ENCODE peak calls at places on chromosomes 3 and 15, in seven cellular contexts. L, W, E, G, P, U and F are unnamed samples.

GRCh38 chr15:48643776-48644497 is 1.6 kb downstream of the FBN1 start:
- DNase-seq in U (peak; percentile 51), W (no peak), G (peak; percentile 4), E (peak; percentile 30), P (no peak), L (no peak), F (no peak)

GRCh38 chr3:16130066-16130465 is 44.4 kb upstream of the GALNT15 start:
- DNase-seq in L (no peak), P (no peak), U (peak; percentile 93), G (no peak), E (no peak), W (no peak), F (no peak)

GRCh38 chr3:43752908-43753307 is 62.2 kb downstream of the ABHD5 start:
- DNase-seq in E (no peak), L (no peak), G (no peak), W (no peak), P (no peak), U (peak; percentile 64), F (no peak)

GRCh38 chr3:141429371-141430035 is 57.3 kb upstream of the RASA2 start:
- DNase-seq in L (no peak), G (no peak), U (no peak), W (no peak), P (no peak), E (no peak), F (no peak)

GRCh38 chr3:49699281-49699723 is 9.9 kb downstream of the RNF123 start:
- DNase-seq in U (peak; percentile 38), L (no peak), W (no peak), G (no peak), P (no peak), E (no peak), F (no peak)

GRCh38 chr3:186826978-186827857 is 15.3 kb upstream of the ADIPOQ start:
- DNase-seq in U (peak; percentile 93), G (peak; percentile 92), L (peak; percentile 95), P (peak; percentile 89), E (peak; percentile 96), W (peak; percentile 99), F (peak; percentile 97)

GRCh38 chr3:113977822-113978221 is 30.0 kb downstream of the ZDHHC23 start:
- DNase-seq in P (no peak), E (no peak), L (no peak), U (no peak), W (no peak), G (no peak), F (no peak)

GRCh38 chr15:58554758-58555157 is 123.0 kb downstream of the LIPC start:
- DNase-seq in L (no peak), E (no peak), G (no peak), W (no peak), P (no peak), U (no peak), F (no peak)

GRCh38 chr15:62809106-62809967 is 233.2 kb upstream of the TPM1 start:
- DNase-seq in E (peak; percentile 18), L (no peak), U (peak; percentile 78), G (no peak), W (peak; percentile 66), P (no peak), F (no peak)

GRCh38 chr15:43206054-43206453 is 14.8 kb downstream of the EPB42 start:
- DNase-seq in U (no peak), W (no peak), P (no peak), G (no peak), E (no peak), L (no peak), F (no peak)

GRCh38 chr15:60907233-60907947 is 321.7 kb downstream of the RORA start:
- DNase-seq in L (no peak), G (no peak), E (no peak), P (no peak), W (no peak), U (no peak), F (no peak)

GRCh38 chr3:108677811-108678210 is 79.4 kb downstream of the RETNLB start:
- DNase-seq in W (no peak), P (no peak), U (no peak), G (no peak), E (no peak), L (no peak), F (no peak)

GRCh38 chr3:111610612-111611054 is 15.5 kb upstream of the ZBED2 start:
- DNase-seq in E (no peak), G (no peak), U (no peak), W (no peak), L (no peak), P (no peak), F (no peak)

GRCh38 chr3:17798000-17798399 is 55.6 kb upstream of the TBC1D5 start:
- DNase-seq in U (no peak), P (peak; percentile 65), E (no peak), L (no peak), W (no peak), G (no peak), F (no peak)

GRCh38 chr15:29672446-29672845 is 149.8 kb downstream of the TJP1 start:
- DNase-seq in E (no peak), L (no peak), U (no peak), G (no peak), P (no peak), W (no peak), F (no peak)

GRCh38 chr3:96331341-96331740 is 483.1 kb upstream of the EPHA6 start:
- DNase-seq in G (peak; percentile 59), L (no peak), U (no peak), W (no peak), E (no peak), P (peak; percentile 24), F (peak; percentile 51)

GRCh38 chr3:56075089-56075488 is 393.2 kb downstream of the ERC2 start:
- DNase-seq in G (no peak), P (no peak), W (no peak), U (no peak), L (no peak), E (no peak), F (no peak)

DNA sequence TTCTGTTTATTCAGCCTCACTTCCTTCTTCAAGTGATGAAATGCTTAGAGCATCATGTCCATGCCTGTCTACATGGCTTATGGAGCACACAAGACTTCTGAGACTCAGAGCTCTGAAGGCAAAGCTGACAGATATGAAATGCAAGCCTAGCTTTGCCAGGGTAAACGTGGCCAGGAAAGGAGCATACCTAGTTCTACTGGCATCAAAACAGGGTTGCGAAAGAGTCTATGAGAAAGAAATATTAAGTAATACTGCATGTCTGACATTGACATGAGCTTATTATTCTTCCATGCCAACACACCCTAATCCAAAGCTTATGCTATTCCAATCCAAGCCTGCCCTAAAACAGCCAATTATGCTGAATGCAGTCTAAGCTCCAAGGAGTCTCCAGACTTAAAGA is 391.5 kb downstream of the ERC2 start:
- DNase-seq in P (no peak), E (no peak), G (no peak), L (no peak), U (no peak), W (no peak), F (no peak)
- TF ChIP-seq EZH2phosphoT487 in P (no peak), E (no peak), G (no peak), L (no peak), U (no peak), W (no peak), F (no peak)

GRCh38 chr3:144921710-144922109 is 950.1 kb downstream of the DIPK2A start:
- DNase-seq in W (no peak), L (no peak), E (no peak), U (no peak), P (no peak), G (no peak), F (no peak)
- TF ChIP-seq EZH2phosphoT487 in W (no peak), L (no peak), E (no peak), U (no peak), P (no peak), G (no peak), F (no peak)

GRCh38 chr3:23959147-23959900 is 14.2 kb downstream of the NR1D2 start:
- DNase-seq in W (no peak), L (peak; percentile 28), P (peak; percentile 25), E (no peak), G (peak; percentile 96), U (peak; percentile 89), F (no peak)
- TF ChIP-seq EZH2phosphoT487 in W (no peak), L (no peak), P (no peak), E (no peak), G (no peak), U (no peak), F (no peak)

DNA sequence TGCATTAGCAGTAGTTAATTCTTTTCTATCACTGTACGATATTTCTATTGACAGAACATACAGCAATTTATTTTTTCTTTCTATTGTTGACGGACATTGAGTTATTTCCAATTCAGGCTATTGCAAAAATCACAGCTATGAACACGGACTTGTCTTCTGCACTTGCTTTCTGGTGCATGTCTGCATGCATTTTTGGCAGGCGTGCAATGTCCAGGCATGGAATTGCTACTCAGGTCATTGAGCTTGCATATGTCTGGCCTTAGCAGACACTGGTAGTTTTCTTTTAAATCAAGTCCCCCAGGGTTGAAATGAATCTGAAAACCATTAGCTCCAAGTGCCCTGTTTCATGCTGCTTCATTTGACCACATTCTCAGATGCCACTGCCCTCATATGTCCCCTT is 72.9 kb downstream of the LRIG1 start:
- DNase-seq in W (no peak), G (no peak), U (no peak), P (no peak), L (no peak), E (no peak), F (no peak)
- TF ChIP-seq EZH2phosphoT487 in W (no peak), G (no peak), U (no peak), P (no peak), L (no peak), E (no peak), F (no peak)

GRCh38 chr15:54506977-54507524 is 528.8 kb downstream of the UNC13C start:
- DNase-seq in W (no peak), U (no peak), L (no peak), G (no peak), E (no peak), P (no peak), F (peak; percentile 31)
- TF ChIP-seq EZH2phosphoT487 in W (no peak), U (no peak), L (no peak), G (no peak), E (no peak), P (no peak), F (no peak)